ENCODE peak calls at places on chromosome 11, in seven cellular contexts. V is amygdala, L is osteocyte, M is H4, X is HS-5, D is ELR, Z is iris pigment epithelial cell. J is an unnamed sample.

GRCh38 chr11:116513894-116514293 is 258.9 kb downstream of the BUD13 start:
- DNase-seq in V (no peak), Z (peak; percentile 25), X (no peak), D (peak; percentile 61), L (no peak), M (peak; percentile 15), J (peak; percentile 51)

GRCh38 chr11:35682230-35683195 is 19.9 kb downstream of the TRIM44 start:
- DNase-seq in X (no peak), D (no peak), L (no peak), M (no peak), V (peak; percentile 14), Z (peak; percentile 42), J (no peak)

GRCh38 chr11:105489431-105489830 is 120.4 kb upstream of the GRIA4 start:
- DNase-seq in D (peak; percentile 11), Z (peak; percentile 14), X (no peak), V (no peak), M (no peak), L (no peak), J (no peak)

GRCh38 chr11:90204407-90204806 is 18.4 kb downstream of the CHORDC1 start:
- DNase-seq in M (no peak), L (no peak), X (no peak), D (no peak), V (no peak), Z (no peak), J (no peak)

GRCh38 chr11:27443746-27444465 is 28.7 kb downstream of the LGR4 start:
- DNase-seq in M (no peak), Z (no peak), D (no peak), L (no peak), V (peak; percentile 12), X (no peak), J (no peak)

GRCh38 chr11:113240790-113241189 is 73.6 kb upstream of the TTC12 start:
- DNase-seq in Z (no peak), M (no peak), L (no peak), X (no peak), D (no peak), V (no peak), J (no peak)

GRCh38 chr11:705646-706438 is at the start of gene EPS8L2:
- DNase-seq in L (no peak), X (no peak), M (no peak), Z (no peak), D (no peak), V (no peak), J (peak; percentile 92)

GRCh38 chr11:110286298-110287040 is 9.9 kb downstream of the RDX start:
- DNase-seq in L (no peak), D (no peak), M (no peak), V (no peak), X (no peak), Z (no peak), J (no peak)

GRCh38 chr11:74069146-74070046 is 60.5 kb upstream of the UCP3 start:
- DNase-seq in D (no peak), V (no peak), Z (peak; percentile 29), X (peak; percentile 11), M (no peak), L (no peak), J (no peak)

GRCh38 chr11:106418786-106419185 is 341.3 kb downstream of the AASDHPPT start:
- DNase-seq in M (no peak), Z (no peak), D (no peak), L (no peak), X (no peak), V (no peak), J (no peak)

GRCh38 chr11:75558939-75559843 is 2.9 kb upstream of the SERPINH1 start:
- DNase-seq in X (no peak), L (no peak), Z (peak; percentile 79), M (peak; percentile 90), V (no peak), D (peak; percentile 29), J (peak; percentile 56)

GRCh38 chr11:67448220-67448609 is 4.3 kb downstream of the GPR152 start:
- DNase-seq in V (no peak), Z (no peak), M (no peak), D (no peak), X (no peak), L (no peak), J (no peak)

GRCh38 chr11:77966338-77966737 is 28.1 kb downstream of the INTS4 start:
- DNase-seq in X (no peak), D (no peak), Z (no peak), L (no peak), M (no peak), V (no peak), J (no peak)

GRCh38 chr11:3205261-3206127 is 13.1 kb downstream of the MRGPRG start:
- DNase-seq in L (no peak), V (no peak), X (no peak), M (no peak), D (no peak), Z (no peak), J (peak; percentile 45)

GRCh38 chr11:131886201-131886600 is 515.8 kb downstream of the NTM start:
- DNase-seq in X (no peak), Z (peak; percentile 45), D (no peak), M (no peak), V (no peak), L (no peak), J (no peak)

GRCh38 chr11:28763876-28764275 is 655.7 kb downstream of the METTL15 start:
- DNase-seq in Z (peak; percentile 26), V (no peak), D (no peak), X (no peak), M (no peak), L (no peak), J (no peak)

GRCh38 chr11:80109031-80109430 is 668.2 kb upstream of the TENM4 start:
- DNase-seq in V (no peak), M (no peak), L (no peak), Z (peak; percentile 11), D (peak; percentile 10), X (no peak), J (no peak)

GRCh38 chr11:93016595-93016994 is 47.1 kb downstream of the MTNR1B start:
- DNase-seq in V (no peak), D (no peak), X (no peak), Z (no peak), L (no peak), M (no peak), J (no peak)

GRCh38 chr11:113331988-113332387 is 17.6 kb downstream of the TTC12 start:
- DNase-seq in X (no peak), L (no peak), V (no peak), M (no peak), D (no peak), Z (peak; percentile 22), J (no peak)

GRCh38 chr11:100876826-100877545 is 189.9 kb downstream of the ARHGAP42 start:
- DNase-seq in Z (peak; percentile 98), X (peak; percentile 100), V (no peak), L (no peak), D (peak; percentile 92), M (peak; percentile 96), J (no peak)

GRCh38 chr11:110907629-110908028 is 195.4 kb upstream of the ARHGAP20 start:
- DNase-seq in D (peak; percentile 51), X (peak; percentile 90), L (no peak), V (no peak), M (peak; percentile 98), Z (peak; percentile 100), J (peak; percentile 60)

GRCh38 chr11:134524201-134524600 is 112.2 kb upstream of the B3GAT1 start:
- DNase-seq in Z (no peak), M (no peak), V (no peak), D (no peak), L (no peak), X (no peak), J (peak; percentile 34)

GRCh38 chr11:11442791-11443190 is 89.7 kb upstream of the CSNK2A3 start:
- DNase-seq in L (no peak), X (no peak), M (no peak), D (no peak), V (no peak), Z (no peak), J (no peak)

GRCh38 chr11:126465573-126466287 is 110.2 kb downstream of the ST3GAL4 start:
- DNase-seq in M (no peak), V (no peak), D (no peak), X (no peak), L (no peak), Z (no peak), J (no peak)

GRCh38 chr11:11028017-11028692 is 170.3 kb upstream of the ZBED5 start:
- DNase-seq in D (peak; percentile 60), Z (peak; percentile 53), V (no peak), L (peak; percentile 88), M (peak; percentile 59), X (no peak), J (peak; percentile 82)

GRCh38 chr11:47616726-47617416 is 22.7 kb upstream of the C1QTNF4 start:
- DNase-seq in V (peak; percentile 37), Z (peak; percentile 84), M (peak; percentile 56), D (peak; percentile 67), L (no peak), X (no peak), J (peak; percentile 41)

GRCh38 chr11:77173494-77173893 is 45.4 kb downstream of the MYO7A start:
- DNase-seq in X (no peak), D (no peak), V (no peak), M (no peak), L (no peak), Z (no peak), J (no peak)

GRCh38 chr11:123404626-123405025 is 25.4 kb upstream of the GRAMD1B start:
- DNase-seq in D (no peak), V (no peak), Z (no peak), M (no peak), X (no peak), L (no peak), J (no peak)

GRCh38 chr11:41414771-41415440 is 44.5 kb downstream of the LRRC4C start:
- DNase-seq in Z (no peak), X (no peak), L (no peak), V (no peak), D (no peak), M (peak; percentile 26), J (no peak)

GRCh38 chr11:45688472-45689033 is 23.1 kb upstream of the CHST1 start:
- DNase-seq in Z (no peak), X (no peak), L (no peak), V (no peak), D (no peak), M (no peak), J (no peak)

GRCh38 chr11:64026575-64027213 is 9.0 kb upstream of the FLRT1 start:
- DNase-seq in X (no peak), Z (no peak), L (no peak), M (no peak), D (no peak), V (no peak), J (no peak)

GRCh38 chr11:119380816-119381185 is 689 bp downstream of the USP2 start:
- DNase-seq in M (no peak), D (no peak), X (no peak), V (no peak), Z (no peak), L (no peak), J (no peak)

GRCh38 chr11:10451399-10452116 is 3.5 kb upstream of the AMPD3 start:
- DNase-seq in V (no peak), X (no peak), D (no peak), Z (no peak), L (no peak), M (no peak), J (no peak)

GRCh38 chr11:7547687-7548086 is 33.9 kb downstream of the PPFIBP2 start:
- DNase-seq in Z (no peak), D (no peak), M (no peak), V (no peak), X (no peak), L (no peak), J (no peak)

GRCh38 chr11:46493786-46494185 is 100.0 kb downstream of the AMBRA1 start:
- DNase-seq in M (no peak), X (no peak), L (no peak), V (no peak), D (no peak), Z (no peak), J (no peak)

GRCh38 chr11:102309621-102310541 is 7.4 kb upstream of the BIRC3 start:
- DNase-seq in V (no peak), Z (no peak), M (no peak), D (no peak), L (no peak), X (no peak), J (no peak)

GRCh38 chr11:503179-503981 is 3.7 kb downstream of the RNH1 start:
- DNase-seq in V (peak; percentile 84), M (no peak), D (no peak), X (peak; percentile 29), Z (peak; percentile 52), L (no peak), J (peak; percentile 88)